ENCODE peak calls at places on chromosomes 11 and 22, in six cellular contexts. M, A, P, L, C and W are unnamed samples.

GRCh38 chr11:33691051-33691864 is 9.4 kb downstream of the C11orf91 start:
- DNase-seq in M (no peak), A (no peak), P (no peak), L (peak; percentile 51), C (no peak), W (no peak)

GRCh38 chr11:14578551-14578956 is 58.4 kb upstream of the PSMA1 start:
- DNase-seq in M (no peak), A (peak; percentile 40), P (no peak), L (peak; percentile 79), C (peak; percentile 65), W (peak; percentile 73)

GRCh38 chr11:1422481-1422880 is 32.7 kb downstream of the BRSK2 start:
- DNase-seq in M (no peak), A (no peak), P (no peak), L (no peak), C (peak; percentile 20), W (no peak)

GRCh38 chr11:86182976-86183584 is 61.5 kb upstream of the EED start:
- DNase-seq in M (no peak), A (peak; percentile 87), P (no peak), L (peak; percentile 89), C (no peak), W (peak; percentile 91)

GRCh38 chr11:87368151-87368550 is 330.4 kb downstream of the TMEM135 start:
- DNase-seq in M (no peak), A (no peak), P (no peak), L (no peak), C (no peak), W (no peak)

GRCh38 chr22:29334696-29335344 is 19.3 kb upstream of the RASL10A start:
- DNase-seq in M (no peak), A (no peak), P (no peak), L (no peak), C (no peak), W (no peak)

GRCh38 chr11:114650661-114651060 is 27.7 kb upstream of the NXPE2 start:
- DNase-seq in M (no peak), A (no peak), P (no peak), L (no peak), C (no peak), W (no peak)

GRCh38 chr11:46417711-46418110 is 26.1 kb upstream of the CHRM4 start:
- DNase-seq in M (no peak), A (no peak), P (no peak), L (no peak), C (no peak), W (no peak)

GRCh38 chr11:115860246-115860645 is 356.0 kb upstream of the CADM1 start:
- DNase-seq in M (no peak), A (no peak), P (no peak), L (no peak), C (no peak), W (no peak)

GRCh38 chr11:71499546-71499945 is 27.5 kb upstream of the KRTAP5-7 start:
- DNase-seq in M (no peak), A (no peak), P (no peak), L (no peak), C (no peak), W (no peak)

GRCh38 chr22:30921108-30921507 is 47.5 kb downstream of the MORC2 start:
- DNase-seq in M (no peak), A (peak; percentile 13), P (no peak), L (peak; percentile 10), C (no peak), W (peak; percentile 24)